ENCODE peak calls at places on chromosome 10, in ten cellular contexts. E is right lobe of liver; Q is HCEC 1CT; Y is right atrium auricular region; K is NCI-H1105; L is NCI-H510A treated with DMSO at 0.1 percent for 48 hours; J is sigmoid colon; C is LHCN-M2; B is activated CD8-positive, alpha-beta memory T cell treated with anti-CD3 and anti-CD28 coated beads, Interleukin-2, amount 50 U/mL, for 4 hours; X is activated naive CD4-positive, alpha-beta T cell treated with anti-CD3 and anti-CD28 coated beads for 36 hours. A is an unnamed sample.

GRCh38 chr10:23146069-23146657 is 45.9 kb upstream of the PTF1A start:
- DNase-seq in E (no peak), Q (no peak), Y (no peak), K (peak), L (no peak), J (no peak), C (no peak), B (no peak), X (no peak), A (no peak)

GRCh38 chr10:131983780-131984179 is 2.1 kb upstream of the BNIP3 start:
- DNase-seq in E (no peak), Q (peak), Y (no peak), K (no peak), L (no peak), J (no peak), C (peak), B (no peak), X (no peak), A (no peak)

GRCh38 chr10:58756126-58756525 is 243.5 kb downstream of the BICC1 start:
- DNase-seq in E (no peak), Q (peak), Y (no peak), K (no peak), L (no peak), J (no peak), C (peak), B (no peak), X (no peak), A (no peak)

GRCh38 chr10:14601872-14602725 is 172.6 kb downstream of the FAM107B start:
- DNase-seq in E (no peak), Q (no peak), Y (no peak), K (no peak), L (no peak), J (no peak), C (no peak), B (peak), X (peak), A (no peak)

GRCh38 chr10:35540296-35541164 is 64.6 kb upstream of the GJD4 start:
- DNase-seq in E (no peak), Q (no peak), Y (no peak), K (no peak), L (no peak), J (no peak), C (no peak), B (no peak), X (no peak), A (no peak)

GRCh38 chr10:17527530-17528146 is 73.2 kb upstream of the ST8SIA6 start:
- DNase-seq in E (no peak), Q (peak), Y (no peak), K (no peak), L (no peak), J (no peak), C (peak), B (no peak), X (no peak), A (no peak)

GRCh38 chr10:9045311-9045710 is 990.8 kb downstream of the GATA3 start:
- DNase-seq in E (no peak), Q (no peak), Y (no peak), K (no peak), L (no peak), J (no peak), C (no peak), B (no peak), X (no peak), A (no peak)

GRCh38 chr10:110209926-110210662 is 2.7 kb downstream of the MXI1 start:
- DNase-seq in E (peak), Q (peak), Y (no peak), K (no peak), L (no peak), J (peak), C (peak), B (peak), X (peak), A (peak)

GRCh38 chr10:90674927-90675326 is 182.9 kb downstream of the HTR7 start:
- DNase-seq in E (no peak), Q (peak), Y (no peak), K (no peak), L (no peak), J (no peak), C (peak), B (no peak), X (no peak), A (peak)

GRCh38 chr10:44962870-44963738 is 3.5 kb downstream of the RASSF4 start:
- DNase-seq in E (no peak), Q (no peak), Y (peak), K (no peak), L (peak), J (peak), C (peak), B (no peak), X (no peak), A (no peak)

GRCh38 chr10:23148214-23148613 is 43.9 kb upstream of the PTF1A start:
- DNase-seq in E (no peak), Q (no peak), Y (no peak), K (no peak), L (no peak), J (no peak), C (no peak), B (no peak), X (no peak), A (no peak)

GRCh38 chr10:7593068-7593467 is 73.7 kb downstream of the ITIH5 start:
- DNase-seq in E (no peak), Q (no peak), Y (no peak), K (no peak), L (no peak), J (peak), C (no peak), B (no peak), X (no peak), A (peak)

GRCh38 chr10:103040424-103040823 is 122.3 kb downstream of the CNNM2 start:
- DNase-seq in E (no peak), Q (peak), Y (no peak), K (no peak), L (no peak), J (no peak), C (peak), B (no peak), X (no peak), A (no peak)

GRCh38 chr10:23917251-23917908 is 291.6 kb upstream of the KIAA1217 start:
- DNase-seq in E (no peak), Q (no peak), Y (no peak), K (no peak), L (no peak), J (no peak), C (no peak), B (no peak), X (no peak), A (no peak)

GRCh38 chr10:69406302-69406811 is 10.4 kb downstream of the TACR2 start:
- DNase-seq in E (peak), Q (no peak), Y (no peak), K (no peak), L (no peak), J (no peak), C (no peak), B (no peak), X (no peak), A (peak)

A was measured in right cardiac atrium.